ENCODE peak calls at places on chromosomes 12 and 14, in six cellular contexts. P is fibroblast of lung, O is PC-3, L is AG04450, D is IMR-90, H is heart right ventricle. Z is an unnamed sample.

GRCh38 chr14:104245723-104246122 is 107.3 kb downstream of the KIF26A start:
- DNase-seq in L (no peak), O (no peak), P (no peak), D (no peak), H (no peak), Z (no peak)

GRCh38 chr14:101739446-101740141 is 21.9 kb upstream of the PPP2R5C start:
- DNase-seq in O (no peak), D (no peak), H (no peak), L (no peak), P (no peak), Z (no peak)

GRCh38 chr14:87102979-87103378 is 890.0 kb downstream of the GALC start:
- DNase-seq in L (no peak), P (peak; percentile 5), D (peak; percentile 11), H (no peak), O (no peak), Z (no peak)

GRCh38 chr14:24231263-24232120 is 675 bp downstream of the NEDD8 start:
- DNase-seq in D (no peak), L (no peak), P (no peak), O (no peak), H (no peak), Z (no peak)

GRCh38 chr14:67663633-67664032 is 10.8 kb downstream of the VTI1B start:
- DNase-seq in O (no peak), L (no peak), H (no peak), P (no peak), D (no peak), Z (no peak)

GRCh38 chr14:38399652-38400051 is 143.8 kb upstream of the CLEC14A start:
- DNase-seq in D (no peak), H (no peak), P (no peak), L (no peak), O (no peak), Z (no peak)

GRCh38 chr12:22626429-22626828 is 1.5 kb downstream of the ETNK1 start:
- DNase-seq in L (no peak), H (no peak), O (peak; percentile 11), P (peak; percentile 50), D (peak; percentile 46), Z (no peak)

GRCh38 chr12:54338682-54339296 is 13.9 kb downstream of the COPZ1 start:
- DNase-seq in O (no peak), L (no peak), P (peak; percentile 34), H (no peak), D (peak; percentile 56), Z (no peak)

GRCh38 chr12:1517734-1518485 is 76.5 kb downstream of the FBXL14 start:
- DNase-seq in H (no peak), P (no peak), D (no peak), L (no peak), O (no peak), Z (no peak)

GRCh38 chr14:30193056-30193455 is 265.4 kb upstream of the PRKD1 start:
- DNase-seq in P (no peak), L (no peak), D (no peak), O (no peak), H (no peak), Z (no peak)

GRCh38 chr14:21506557-21506956 is 4.6 kb downstream of the METTL3 start:
- DNase-seq in H (no peak), L (no peak), D (no peak), O (no peak), P (no peak), Z (no peak)

GRCh38 chr12:122730215-122731014 is at the start of gene HCAR1:
- DNase-seq in O (peak; percentile 66), P (peak; percentile 25), D (no peak), L (no peak), H (no peak), Z (no peak)

DNA sequence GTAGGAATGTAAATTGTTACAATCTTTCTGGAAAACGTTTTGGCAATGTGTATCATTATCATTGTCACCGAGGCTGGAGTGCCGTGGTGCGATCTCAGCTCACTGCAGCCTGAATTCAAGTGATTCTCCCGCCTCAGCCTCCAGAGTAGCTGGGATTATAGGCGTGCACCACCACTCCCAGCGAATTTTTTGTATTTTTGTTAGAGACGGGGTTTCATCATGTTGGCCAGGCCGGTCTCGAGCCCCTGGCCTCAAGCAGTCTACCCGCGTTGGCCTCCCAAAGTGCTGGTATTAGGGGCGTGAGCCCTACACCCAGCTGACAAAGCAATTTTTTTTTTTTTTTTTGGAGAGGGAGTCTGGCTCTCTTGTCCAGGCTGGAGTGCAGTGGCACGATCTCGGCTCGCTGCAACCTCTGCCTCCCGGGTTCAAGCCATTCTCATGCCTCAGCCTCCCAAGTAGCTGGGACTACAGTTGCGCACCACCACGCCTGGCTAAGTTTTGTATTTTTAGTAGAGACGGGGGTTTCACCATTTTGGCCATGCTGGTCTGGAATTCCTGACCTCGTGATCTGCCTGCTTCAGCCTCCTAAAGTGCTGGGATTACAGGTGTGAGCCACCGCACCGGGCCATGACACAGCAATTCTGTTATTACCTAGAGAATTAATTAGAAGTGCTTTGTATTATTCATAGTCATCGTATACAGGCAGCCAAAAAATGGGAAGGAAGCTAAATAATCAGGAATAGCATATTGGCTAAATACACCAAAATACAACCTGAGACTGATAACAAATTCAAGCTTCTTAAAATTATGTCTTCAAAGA is 1.2 kb downstream of the ACTR6 start:
- DNase-seq in H (no peak), D (no peak), L (no peak), O (no peak), P (no peak), Z (no peak)
- H3K27ac ChIP-seq in H (no peak overlapping the region), D (peak overlapping the region; percentile 38), L (no peak overlapping the region), O (no peak overlapping the region), P (peak overlapping the region; percentile 84), Z (no peak overlapping the region)

GRCh38 chr12:41681898-41682297 is 462.8 kb downstream of the GXYLT1 start:
- DNase-seq in L (no peak), D (no peak), O (peak; percentile 65), H (no peak), P (no peak), Z (no peak)

GRCh38 chr12:41683023-41683422 is 461.7 kb downstream of the GXYLT1 start:
- DNase-seq in D (no peak), O (no peak), H (no peak), P (no peak), L (no peak), Z (no peak)

GRCh38 chr12:41680155-41680554 is 464.5 kb downstream of the GXYLT1 start:
- DNase-seq in L (no peak), P (no peak), O (no peak), D (no peak), H (no peak), Z (no peak)

GRCh38 chr12:41683513-41683912 is 461.2 kb downstream of the GXYLT1 start:
- DNase-seq in H (no peak), O (no peak), D (no peak), L (no peak), P (no peak), Z (no peak)

DNA sequence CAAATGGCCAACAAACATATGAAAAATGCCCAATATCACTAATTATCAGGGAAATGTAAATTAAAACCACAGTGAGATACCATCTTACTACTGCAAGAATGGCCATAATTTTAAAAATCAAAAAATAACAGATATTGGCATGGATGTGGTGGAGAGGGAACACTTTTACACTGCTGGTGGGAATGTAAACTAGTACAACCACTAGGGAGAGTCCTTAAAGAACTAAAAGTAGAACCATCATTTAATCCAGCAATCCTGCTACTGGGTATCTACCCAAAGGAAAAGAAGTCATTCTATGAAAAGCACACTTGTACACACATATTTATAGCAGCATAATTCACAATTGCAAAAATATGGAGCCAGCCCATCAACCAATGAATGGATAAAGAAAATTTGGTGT is 459.7 kb downstream of the GXYLT1 start:
- DNase-seq in L (no peak), O (no peak), D (no peak), H (no peak), P (no peak), Z (no peak)
- TF ChIP-seq CTCF in L (no peak), O (peak; percentile 35), D (no peak), H (no peak), P (no peak), Z (no peak)

GRCh38 chr12:120799417-120800045 is 73.9 kb downstream of the ACADS start:
- DNase-seq in P (no peak), D (no peak), O (no peak), H (no peak), L (no peak), Z (no peak)

GRCh38 chr12:120798696-120799095 is 73.1 kb downstream of the ACADS start:
- DNase-seq in L (no peak), H (no peak), O (no peak), D (no peak), P (no peak), Z (no peak)

GRCh38 chr12:120797677-120798642 is 72.3 kb downstream of the ACADS start:
- DNase-seq in L (no peak), P (no peak), H (no peak), D (no peak), O (peak; percentile 20), Z (no peak)

GRCh38 chr12:120801146-120801545 is 75.5 kb downstream of the ACADS start:
- DNase-seq in P (no peak), D (no peak), O (peak; percentile 27), L (no peak), H (no peak), Z (no peak)

GRCh38 chr12:120800665-120801064 is 75.0 kb downstream of the ACADS start:
- DNase-seq in D (no peak), P (no peak), L (no peak), O (no peak), H (no peak), Z (no peak)
- H3K4me3 ChIP-seq in D (no peak overlapping the region), P (no peak overlapping the region), L (no peak overlapping the region), O (no peak overlapping the region), H (no peak overlapping the region), Z (no peak overlapping the region)

GRCh38 chr14:68961781-68962584 is 17.1 kb downstream of the ACTN1 start:
- DNase-seq in O (peak; percentile 93), P (peak; percentile 51), H (no peak), L (no peak), D (peak; percentile 85), Z (no peak)

GRCh38 chr14:68961361-68961760 is 17.7 kb downstream of the ACTN1 start:
- DNase-seq in P (no peak), D (no peak), O (no peak), L (no peak), H (no peak), Z (no peak)

GRCh38 chr14:68960123-68960522 is 19.0 kb downstream of the ACTN1 start:
- DNase-seq in O (no peak), P (no peak), L (no peak), H (no peak), D (no peak), Z (no peak)

GRCh38 chr14:68964300-68965093 is 14.6 kb downstream of the ACTN1 start:
- DNase-seq in H (no peak), O (no peak), P (peak; percentile 81), D (peak; percentile 51), L (no peak), Z (no peak)

GRCh38 chr14:68962681-68963080 is 16.4 kb downstream of the ACTN1 start:
- DNase-seq in P (no peak), O (no peak), D (no peak), L (no peak), H (no peak), Z (no peak)
- H3K27ac ChIP-seq in P (peak overlapping the region; percentile 45), O (peak overlapping the region; percentile 57), D (peak overlapping the region; percentile 19), L (peak overlapping the region; percentile 68), H (no peak overlapping the region), Z (no peak overlapping the region)

DNA sequence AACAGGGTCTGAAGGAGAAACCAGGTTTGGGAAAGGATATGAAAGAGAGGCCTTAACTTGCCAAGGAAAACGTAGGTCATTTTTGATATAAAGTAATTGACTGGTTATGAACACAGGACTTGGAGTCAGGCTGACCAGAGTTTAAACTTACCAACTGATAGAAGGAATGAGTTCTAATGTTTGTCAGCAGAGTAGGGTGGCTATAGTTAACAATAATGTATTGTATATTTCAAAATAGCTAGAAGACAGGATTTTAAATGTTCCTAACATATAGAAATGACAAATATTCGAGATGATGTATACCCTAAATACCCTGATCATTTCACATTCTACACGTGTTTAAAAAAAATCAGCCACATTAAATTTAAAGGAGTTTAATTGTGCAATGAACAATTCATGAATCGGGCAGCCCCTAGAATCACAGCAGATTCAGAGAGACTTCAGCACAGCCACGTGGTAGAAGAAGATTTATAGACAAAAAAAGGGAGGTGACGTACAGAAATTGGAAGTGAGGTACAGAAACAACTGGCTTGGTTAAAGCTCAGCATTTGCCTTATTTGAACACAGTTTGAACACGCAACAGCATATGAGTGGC is 52.5 kb upstream of the PLEKHG7 start:
- DNase-seq in D (no peak), P (no peak), H (no peak), O (no peak), L (no peak), Z (no peak)
- TF ChIP-seq CTCF in D (no peak), P (no peak), H (no peak), O (peak; percentile 1), L (no peak), Z (peak; percentile 0)